ENCODE peak calls at places on chromosomes 2 and 18, in six cellular contexts. D, S, N, Z, P and Q are unnamed samples.
A peak's percentile ranks its signal among the peaks of the same experiment; 100 is the strongest.

GRCh38 chr2:216274194-216274593 is 98.1 kb downstream of the MARCHF4 start:
- DNase-seq in Z (peak; percentile 33), S (no peak), P (no peak), N (no peak), D (no peak), Q (no peak)

GRCh38 chr2:122539920-122540319 is 784.5 kb downstream of the TSN start:
- DNase-seq in N (no peak), S (no peak), D (no peak), Z (no peak), P (peak; percentile 21), Q (no peak)

GRCh38 chr2:165499131-165499530 is 29.6 kb downstream of the CSRNP3 start:
- DNase-seq in S (no peak), Z (no peak), P (no peak), D (no peak), N (no peak), Q (peak; percentile 19)

GRCh38 chr2:230795856-230796255 is 68.9 kb upstream of the ITM2C start:
- DNase-seq in N (no peak), Z (no peak), S (peak; percentile 36), D (no peak), P (no peak), Q (no peak)

GRCh38 chr18:61475931-61476330 is 142.7 kb downstream of the CDH20 start:
- DNase-seq in Z (no peak), P (no peak), N (no peak), S (no peak), D (no peak), Q (no peak)

GRCh38 chr2:26535663-26536275 is 57.8 kb upstream of the OTOF start:
- DNase-seq in Z (no peak), N (no peak), D (no peak), S (no peak), P (no peak), Q (no peak)

GRCh38 chr2:37568565-37568964 is 102.9 kb downstream of the CDC42EP3 start:
- DNase-seq in S (no peak), D (no peak), Z (no peak), P (no peak), N (no peak), Q (no peak)

GRCh38 chr2:217729426-217730058 is 273.3 kb downstream of the TNS1 start:
- DNase-seq in D (no peak), P (no peak), Z (no peak), S (peak; percentile 54), N (peak; percentile 60), Q (no peak)

GRCh38 chr2:31203916-31204315 is 13.4 kb downstream of the CAPN14 start:
- DNase-seq in D (no peak), P (no peak), N (no peak), Z (no peak), S (no peak), Q (no peak)

GRCh38 chr2:32064021-32064678 is 794 bp downstream of the SPAST start:
- DNase-seq in S (peak; percentile 10), N (no peak), P (no peak), Z (no peak), D (no peak), Q (no peak)

DNA sequence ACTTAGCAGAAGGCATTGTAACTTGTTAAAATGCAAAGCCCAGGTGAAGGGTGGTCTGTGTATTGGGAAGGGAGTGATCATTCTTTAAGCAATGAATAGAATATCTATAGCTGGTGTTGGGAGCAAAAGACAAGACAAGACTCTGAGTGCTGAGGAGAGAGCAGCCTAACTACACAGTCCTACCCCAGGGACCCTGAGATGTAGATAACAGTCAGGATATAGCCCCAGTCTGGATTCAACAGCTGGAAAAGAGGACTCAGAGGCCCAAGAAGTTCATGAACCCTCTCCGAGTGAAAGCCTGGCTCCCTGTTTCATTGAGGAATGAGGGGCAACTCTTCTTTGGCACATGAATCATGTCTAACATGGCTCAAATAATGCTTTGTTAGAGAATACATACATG is 310.7 kb upstream of the SLC14A2 start:
- DNase-seq in P (no peak), D (no peak), S (no peak), N (no peak), Z (no peak), Q (no peak)
- H3K27me3 ChIP-seq in P (no peaks in the 10 kb centered on the region), D (no peaks in the 10 kb centered on the region), S (no peaks in the 10 kb centered on the region), N (peaks cover 13% of the 10 kb centered on the region), Z (no peaks in the 10 kb centered on the region), Q (peaks cover 2% of the 10 kb centered on the region)

DNA sequence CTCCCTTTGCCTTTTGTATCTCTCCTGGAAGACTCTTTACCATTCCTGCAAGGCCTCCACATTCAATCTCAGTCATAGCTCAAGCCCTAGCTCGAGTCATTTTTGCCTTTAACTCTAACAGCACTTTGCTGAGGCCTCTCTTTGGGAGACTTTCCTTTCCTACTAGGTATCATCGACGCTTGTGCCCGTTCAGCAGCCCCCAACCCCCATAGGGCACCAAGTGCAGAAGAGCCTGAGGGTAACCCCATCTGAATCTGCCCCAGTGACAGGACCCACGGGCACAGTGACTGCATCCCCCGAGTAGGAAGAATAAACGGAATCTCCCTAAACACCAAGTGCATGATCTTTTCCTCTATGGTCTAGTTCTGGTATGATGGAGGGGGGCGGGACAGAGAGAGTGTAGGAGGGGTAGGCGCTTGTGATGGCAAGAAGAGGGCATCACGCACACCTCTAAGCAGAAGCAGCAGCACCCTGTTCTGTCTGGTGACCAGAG is 66.3 kb downstream of the UXS1 start:
- DNase-seq in N (no peak), D (no peak), S (no peak), Z (no peak), P (no peak), Q (no peak)
- H3K27me3 ChIP-seq in N (no peaks in the 10 kb centered on the region), D (no peaks in the 10 kb centered on the region), S (no peaks in the 10 kb centered on the region), Z (no peaks in the 10 kb centered on the region), P (no peaks in the 10 kb centered on the region), Q (no peaks in the 10 kb centered on the region)

GRCh38 chr2:104846182-104846954 is 7.5 kb upstream of the POU3F3 start:
- DNase-seq in P (no peak), Z (peak; percentile 43), D (no peak), S (no peak), N (no peak), Q (no peak)
- H3K27me3 ChIP-seq in P (peaks cover 67% of the 10 kb centered on the region), Z (peaks cover 37% of the 10 kb centered on the region), D (no peaks in the 10 kb centered on the region), S (peaks cover 71% of the 10 kb centered on the region), N (peaks cover 100% of the 10 kb centered on the region), Q (peaks cover 54% of the 10 kb centered on the region)

GRCh38 chr2:237527766-237528165 is 38.6 kb upstream of the PRLH start:
- DNase-seq in D (no peak), Z (no peak), P (no peak), N (no peak), S (no peak), Q (no peak)
- H3K27me3 ChIP-seq in D (no peaks in the 10 kb centered on the region), Z (no peaks in the 10 kb centered on the region), P (no peaks in the 10 kb centered on the region), N (no peaks in the 10 kb centered on the region), S (no peaks in the 10 kb centered on the region), Q (no peaks in the 10 kb centered on the region)

GRCh38 chr2:73267008-73267407 is 17.3 kb downstream of the FBXO41 start:
- DNase-seq in P (no peak), D (no peak), Z (no peak), S (no peak), N (no peak), Q (no peak)

GRCh38 chr2:73272270-73272669 is 12.0 kb downstream of the FBXO41 start:
- DNase-seq in Z (no peak), S (no peak), N (no peak), P (no peak), D (no peak), Q (no peak)

GRCh38 chr2:73268831-73269685 is 15.2 kb downstream of the FBXO41 start:
- DNase-seq in P (peak; percentile 60), S (no peak), D (no peak), N (no peak), Z (peak; percentile 32), Q (no peak)

GRCh38 chr2:73268368-73268830 is 15.9 kb downstream of the FBXO41 start:
- DNase-seq in N (no peak), S (no peak), D (no peak), Z (no peak), P (no peak), Q (no peak)

GRCh38 chr2:73269686-73270465 is 14.4 kb downstream of the FBXO41 start:
- DNase-seq in P (no peak), N (no peak), D (no peak), S (no peak), Z (no peak), Q (no peak)
- H3K27me3 ChIP-seq in P (no peaks in the 10 kb centered on the region), N (peaks cover 72% of the 10 kb centered on the region), D (no peaks in the 10 kb centered on the region), S (peaks cover 33% of the 10 kb centered on the region), Z (peaks cover 38% of the 10 kb centered on the region), Q (peaks cover 19% of the 10 kb centered on the region)

DNA sequence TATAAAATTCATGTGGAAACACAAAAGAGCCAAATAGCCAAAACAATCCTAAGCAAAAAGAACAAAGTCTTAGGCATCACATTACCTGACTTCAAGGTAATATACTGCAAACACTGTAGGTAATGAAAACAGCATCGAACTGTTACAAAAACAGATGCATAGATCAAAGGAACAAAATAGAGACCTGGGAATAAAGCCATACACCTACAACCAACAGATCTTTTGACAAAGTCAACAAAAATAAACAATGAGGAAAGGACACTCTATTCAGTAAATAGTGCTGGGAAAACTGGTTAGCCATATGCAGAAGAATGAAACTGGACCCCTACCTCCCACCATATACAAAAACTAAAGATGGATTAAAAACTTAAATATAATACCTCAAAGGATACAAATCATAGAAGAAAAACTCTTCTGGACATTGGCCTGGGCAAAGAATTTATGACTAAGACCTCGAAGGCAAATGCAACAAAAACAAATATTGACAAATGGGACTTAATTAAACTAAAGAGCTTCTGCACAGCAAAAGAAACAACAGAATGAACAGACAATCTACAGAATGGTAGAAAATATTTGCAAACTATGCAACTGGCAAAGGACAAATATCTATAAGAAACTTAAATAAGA is 218.0 kb downstream of the PHLPP1 start:
- DNase-seq in D (no peak), S (no peak), Z (no peak), P (peak; percentile 19), N (no peak), Q (no peak)
- H3K27me3 ChIP-seq in D (no peaks in the 10 kb centered on the region), S (no peaks in the 10 kb centered on the region), Z (no peaks in the 10 kb centered on the region), P (no peaks in the 10 kb centered on the region), N (no peaks in the 10 kb centered on the region), Q (no peaks in the 10 kb centered on the region)

GRCh38 chr18:79870369-79871025 is 72.8 kb downstream of the KCNG2 start:
- DNase-seq in D (no peak), Z (no peak), P (no peak), N (no peak), S (no peak), Q (no peak)
- H3K27me3 ChIP-seq in D (no peaks in the 10 kb centered on the region), Z (peaks cover 8% of the 10 kb centered on the region), P (no peaks in the 10 kb centered on the region), N (peaks cover 49% of the 10 kb centered on the region), S (no peaks in the 10 kb centered on the region), Q (no peaks in the 10 kb centered on the region)

GRCh38 chr18:22165603-22166069 is 3.8 kb upstream of the GATA6 start:
- DNase-seq in Z (no peak), N (no peak), P (no peak), S (no peak), D (no peak), Q (no peak)
- H3K27me3 ChIP-seq in Z (peaks cover 50% of the 10 kb centered on the region), N (peaks cover 64% of the 10 kb centered on the region), P (peaks cover 6% of the 10 kb centered on the region), S (peaks cover 4% of the 10 kb centered on the region), D (no peaks in the 10 kb centered on the region), Q (peaks cover 49% of the 10 kb centered on the region)

GRCh38 chr18:48058486-48058885 is 128.0 kb upstream of the SMAD2 start:
- DNase-seq in S (no peak), N (no peak), P (no peak), D (no peak), Z (no peak), Q (no peak)
- H3K27me3 ChIP-seq in S (no peaks in the 10 kb centered on the region), N (peaks cover 11% of the 10 kb centered on the region), P (no peaks in the 10 kb centered on the region), D (no peaks in the 10 kb centered on the region), Z (no peaks in the 10 kb centered on the region), Q (peaks cover 2% of the 10 kb centered on the region)